ENCODE peak calls at places on chromosomes 3 and 15, in six cellular contexts. Z is A549, B is K562, R is H1, F is WTC11, C is HepG2. T is an unnamed sample.

GRCh38 chr3:84830476-84830875 is 128.3 kb upstream of the CADM2 start:
- DNase-seq in C (no peak), F (no peak), Z (no peak), R (no peak), B (no peak), T (no peak)

GRCh38 chr3:67329358-67329757 is 325.1 kb downstream of the SUCLG2 start:
- DNase-seq in B (no peak), Z (no peak), F (no peak), R (no peak), C (peak), T (no peak)

GRCh38 chr3:126129408-126129891 is 45.5 kb upstream of the SLC41A3 start:
- DNase-seq in B (no peak), C (no peak), Z (no peak), R (no peak), F (peak), T (peak)

GRCh38 chr15:77032647-77033416 is 37.9 kb downstream of the PSTPIP1 start:
- DNase-seq in F (peak), C (no peak), R (no peak), Z (no peak), B (no peak), T (no peak)

GRCh38 chr15:42147431-42147735 is 9.1 kb downstream of the PLA2G4F start:
- DNase-seq in R (no peak), Z (no peak), F (no peak), C (no peak), B (no peak), T (no peak)

GRCh38 chr3:109927161-109927560 is 589.8 kb upstream of the DPPA4 start:
- DNase-seq in C (peak), R (no peak), B (no peak), Z (peak), F (no peak), T (peak)

GRCh38 chr3:111539351-111540331 is 2.4 kb upstream of the CD96 start:
- DNase-seq in F (peak), B (peak), R (peak), C (peak), Z (peak), T (no peak)

GRCh38 chr3:23567917-23568316 is 237.8 kb upstream of the UBE2E1 start:
- DNase-seq in B (no peak), C (no peak), F (no peak), R (no peak), Z (peak), T (peak)

GRCh38 chr3:55218577-55218976 is 268.5 kb downstream of the WNT5A start:
- DNase-seq in C (no peak), F (no peak), B (no peak), R (no peak), Z (no peak), T (no peak)

GRCh38 chr3:104521606-104522336 is 844.9 kb upstream of the ALCAM start:
- DNase-seq in F (no peak), R (no peak), C (no peak), Z (no peak), B (no peak), T (no peak)

GRCh38 chr15:38005949-38006800 is 71.7 kb downstream of the TMCO5A start:
- DNase-seq in B (no peak), Z (no peak), C (no peak), R (no peak), F (no peak), T (no peak)

GRCh38 chr3:48414376-48415250 is 15.3 kb downstream of the PLXNB1 start:
- DNase-seq in R (no peak), B (no peak), Z (no peak), C (no peak), F (no peak), T (no peak)

GRCh38 chr3:4476507-4476906 is 9.4 kb upstream of the SUMF1 start:
- DNase-seq in R (no peak), C (no peak), F (no peak), B (no peak), Z (no peak), T (peak)

GRCh38 chr15:77722759-77723460 is 90.2 kb upstream of the LINGO1 start:
- DNase-seq in F (peak), C (no peak), R (peak), B (no peak), Z (no peak), T (no peak)

DNA sequence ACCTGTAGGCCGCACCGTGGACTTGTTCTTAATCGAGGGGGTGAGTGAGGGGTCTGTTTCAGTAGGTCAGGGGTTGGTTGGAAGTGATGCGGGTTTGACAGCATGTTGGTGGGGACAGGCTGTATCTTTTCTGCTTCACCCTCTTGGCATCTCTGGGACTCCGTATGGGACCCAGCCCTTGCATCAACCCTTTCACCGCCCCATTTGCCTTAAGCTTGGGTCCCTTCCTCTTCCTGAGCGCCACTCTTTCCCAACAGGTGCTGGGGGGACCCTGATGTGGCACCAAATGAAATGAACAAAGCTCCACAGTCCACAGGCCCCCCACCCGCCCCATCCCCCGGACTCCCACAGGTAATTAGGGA is 1.1 kb downstream of the EIF4G1 start:
- DNase-seq in F (no peak), Z (no peak), B (peak), R (no peak), C (no peak), T (no peak)
- TF ChIP-seq MAX in F (no peak), Z (no peak), B (peak), R (no peak), C (no peak), T (no peak)

GRCh38 chr15:73996939-73997338 is 2.4 kb downstream of the PML start:
- DNase-seq in C (no peak), B (peak), R (no peak), F (no peak), Z (no peak), T (peak)
- TF ChIP-seq JUN in C (no peak), B (no peak), R (no peak), F (no peak), Z (no peak), T (no peak)

DNA sequence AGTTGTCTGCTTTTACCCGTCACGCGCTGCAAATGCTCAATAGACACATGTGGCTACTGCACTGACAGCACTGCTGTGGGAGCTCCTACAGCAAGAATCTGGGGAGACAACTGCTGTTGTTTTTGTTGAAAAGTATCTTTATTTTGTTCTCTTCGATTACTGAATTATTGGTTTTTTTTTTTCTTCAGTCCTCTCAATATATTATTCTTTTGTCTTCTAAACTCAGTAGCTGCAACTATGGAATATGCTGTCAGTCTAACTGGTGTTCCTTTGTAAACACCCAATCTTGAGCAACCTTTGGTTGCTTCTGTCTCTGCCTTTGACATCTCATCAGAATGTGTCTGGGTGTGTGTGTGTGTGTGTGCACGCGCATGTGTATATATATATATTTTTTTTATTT is 12.6 kb downstream of the DCP1A start:
- DNase-seq in R (no peak), Z (no peak), B (no peak), C (no peak), F (no peak), T (no peak)
- TF ChIP-seq MAX in R (no peak), Z (no peak), B (no peak), C (no peak), F (no peak), T (no peak)

GRCh38 chr15:43483306-43484128 is 9.4 kb downstream of the TP53BP1 start:
- DNase-seq in R (no peak), B (peak), Z (peak), C (no peak), F (no peak), T (peak)
- TF ChIP-seq JUN in R (no peak), B (no peak), Z (no peak), C (no peak), F (no peak), T (no peak)

GRCh38 chr3:37487785-37488184 is 313.4 kb upstream of the LRRFIP2 start:
- DNase-seq in R (no peak), Z (no peak), F (no peak), B (no peak), C (no peak), T (no peak)
- TF ChIP-seq MAX in R (no peak), Z (no peak), F (no peak), B (no peak), C (no peak), T (no peak)

GRCh38 chr3:129622933-129623332 is 16.5 kb upstream of the PLXND1 start:
- DNase-seq in F (no peak), Z (no peak), C (no peak), B (no peak), R (no peak), T (peak)
- TF ChIP-seq JUN in F (no peak), Z (no peak), C (no peak), B (no peak), R (no peak), T (no peak)